ENCODE peak calls at places on chromosome 11, in seven cellular contexts. B is sciatic nerve; M is NK-92 treated with Interleukin-12 subunit alpha and Interleukin-12 subunit beta, amount 100 ng/mL, for 24 hours; K is ELF-1; Z is HT1080; C is activated effector memory CD4-positive, alpha-beta T cell treated with anti-CD3 and anti-CD28 coated beads, Interleukin-2, amount 50 U/mL, for 16 hours; A is GM03348. L is an unnamed sample.

GRCh38 chr11:13368041-13368446 is 90.5 kb downstream of the BMAL1 start:
- DNase-seq in B (no peak), M (no peak), K (no peak), Z (no peak), A (peak; percentile 24), C (no peak), L (no peak)

GRCh38 chr11:130606781-130607511 is 158.5 kb downstream of the ADAMTS15 start:
- DNase-seq in Z (peak; percentile 41), B (no peak), M (no peak), A (peak; percentile 30), C (no peak), K (peak; percentile 19), L (no peak)

GRCh38 chr11:115561116-115561515 is 56.9 kb upstream of the CADM1 start:
- DNase-seq in A (no peak), C (no peak), Z (no peak), K (no peak), B (no peak), M (no peak), L (no peak)

GRCh38 chr11:38672445-38672844 is 2074.4 kb upstream of the RAG2 start:
- DNase-seq in M (no peak), B (no peak), A (no peak), C (no peak), K (no peak), Z (no peak), L (no peak)

GRCh38 chr11:5550440-5551095 is 2.2 kb upstream of the OR52H1 start:
- DNase-seq in M (no peak), A (peak; percentile 54), B (no peak), Z (peak; percentile 97), C (no peak), K (no peak), L (no peak)

GRCh38 chr11:74248469-74248868 is 63.0 kb downstream of the P4HA3 start:
- DNase-seq in K (no peak), Z (no peak), B (no peak), A (no peak), C (no peak), M (no peak), L (no peak)

GRCh38 chr11:76083563-76084451 is 122.5 kb downstream of the WNT11 start:
- DNase-seq in Z (no peak), C (no peak), K (no peak), M (no peak), B (no peak), A (no peak), L (peak; percentile 45)

GRCh38 chr11:119664063-119664572 is 64.9 kb downstream of the NECTIN1 start:
- DNase-seq in B (no peak), Z (no peak), A (no peak), M (no peak), C (no peak), K (no peak), L (no peak)

GRCh38 chr11:31828217-31828616 is 17.1 kb upstream of the PAX6 start:
- DNase-seq in A (no peak), M (no peak), K (no peak), C (no peak), Z (no peak), B (no peak), L (no peak)

GRCh38 chr11:130295657-130296056 is 19.1 kb downstream of the ZBTB44 start:
- DNase-seq in C (no peak), A (no peak), K (peak; percentile 18), M (no peak), B (no peak), Z (no peak), L (peak; percentile 92)

GRCh38 chr11:113553235-113553634 is 78.0 kb upstream of the DRD2 start:
- DNase-seq in A (peak; percentile 91), B (peak; percentile 68), M (no peak), C (no peak), Z (peak; percentile 98), K (peak; percentile 80), L (peak; percentile 94)

GRCh38 chr11:78898376-78898775 is 323.7 kb upstream of the NARS2 start:
- DNase-seq in C (no peak), Z (no peak), A (no peak), M (no peak), B (no peak), K (no peak), L (no peak)

GRCh38 chr11:534592-535518 is 521 bp downstream of the HRAS start:
- DNase-seq in M (no peak), C (peak; percentile 76), B (peak; percentile 63), A (peak; percentile 50), Z (no peak), K (peak; percentile 55), L (peak; percentile 41)

GRCh38 chr11:2178906-2179494 is 7.4 kb upstream of the TH start:
- DNase-seq in C (no peak), K (peak; percentile 70), Z (peak; percentile 82), M (no peak), B (no peak), A (peak; percentile 53), L (peak; percentile 37)

GRCh38 chr11:8777907-8778767 is 95.5 kb downstream of the RPL27A start:
- DNase-seq in K (no peak), B (no peak), M (no peak), C (no peak), A (peak; percentile 41), Z (no peak), L (no peak)

GRCh38 chr11:272931-273198 is 5.3 kb upstream of the NLRP6 start:
- DNase-seq in K (no peak), A (no peak), M (no peak), Z (no peak), B (peak; percentile 7), C (no peak), L (no peak)

GRCh38 chr11:45543808-45544422 is 121.5 kb downstream of the CHST1 start:
- DNase-seq in A (peak; percentile 24), K (peak; percentile 43), C (no peak), M (no peak), B (no peak), Z (no peak), L (peak; percentile 67)

GRCh38 chr11:118639899-118640298 is 32.5 kb downstream of the PHLDB1 start:
- DNase-seq in B (no peak), Z (no peak), C (no peak), M (no peak), A (no peak), K (no peak), L (no peak)

GRCh38 chr11:123536690-123537437 is 106.8 kb downstream of the GRAMD1B start:
- DNase-seq in Z (peak; percentile 44), K (no peak), C (no peak), A (no peak), M (no peak), B (no peak), L (peak; percentile 23)

GRCh38 chr11:47143322-47143721 is 33.4 kb downstream of the ARFGAP2 start:
- DNase-seq in M (no peak), A (peak; percentile 83), Z (peak; percentile 59), K (peak; percentile 92), C (peak; percentile 24), B (no peak), L (peak; percentile 85)

GRCh38 chr11:120068114-120068573 is 69.8 kb downstream of the TRIM29 start:
- DNase-seq in B (no peak), C (no peak), K (no peak), Z (peak; percentile 78), A (no peak), M (no peak), L (no peak)

GRCh38 chr11:36122715-36123114 is 166.5 kb downstream of the COMMD9 start:
- DNase-seq in M (no peak), B (no peak), K (no peak), Z (no peak), A (no peak), C (no peak), L (no peak)

GRCh38 chr11:16772141-16772512 is 33.7 kb downstream of the C11orf58 start:
- DNase-seq in B (no peak), M (no peak), C (no peak), A (no peak), K (no peak), Z (no peak), L (no peak)

GRCh38 chr11:126332221-126332711 is 23.2 kb upstream of the ST3GAL4 start:
- DNase-seq in Z (peak; percentile 92), C (peak; percentile 25), B (peak; percentile 80), M (no peak), K (no peak), A (peak; percentile 92), L (no peak)

GRCh38 chr11:64078294-64078693 is 42.6 kb downstream of the FLRT1 start:
- DNase-seq in M (no peak), Z (no peak), K (no peak), B (no peak), C (no peak), A (no peak), L (no peak)

GRCh38 chr11:11813288-11813962 is 28.3 kb upstream of the USP47 start:
- DNase-seq in Z (peak; percentile 80), C (no peak), M (no peak), B (no peak), A (peak; percentile 90), K (peak; percentile 13), L (peak; percentile 5)

GRCh38 chr11:120336641-120337132 is 474 bp downstream of the ARHGEF12 start:
- DNase-seq in C (peak; percentile 76), B (peak; percentile 76), K (peak; percentile 48), A (peak; percentile 79), Z (peak; percentile 48), M (peak; percentile 9), L (peak; percentile 67)

GRCh38 chr11:83467841-83468240 is 181.7 kb upstream of the CCDC90B start:
- DNase-seq in A (no peak), B (no peak), C (no peak), Z (no peak), M (no peak), K (no peak), L (no peak)

GRCh38 chr11:95659088-95659487 is 130.5 kb downstream of the FAM76B start:
- DNase-seq in K (no peak), M (no peak), B (no peak), Z (peak; percentile 58), A (no peak), C (no peak), L (no peak)

GRCh38 chr11:69403556-69404215 is 77.8 kb upstream of the LINC01488 start:
- DNase-seq in Z (peak; percentile 36), A (peak; percentile 49), B (peak; percentile 23), M (no peak), C (no peak), K (no peak), L (no peak)

GRCh38 chr11:131064373-131064991 is 148.2 kb upstream of the SNX19 start:
- DNase-seq in K (peak; percentile 95), Z (peak; percentile 72), A (peak; percentile 89), B (peak; percentile 69), C (no peak), M (peak; percentile 5), L (peak; percentile 90)

GRCh38 chr11:76835928-76836612 is 24.6 kb upstream of the ACER3 start:
- DNase-seq in C (no peak), K (no peak), A (peak; percentile 70), Z (peak; percentile 33), M (no peak), B (no peak), L (no peak)

GRCh38 chr11:4040461-4040860 is 54.1 kb upstream of the RRM1 start:
- DNase-seq in Z (no peak), K (no peak), A (no peak), M (no peak), B (no peak), C (no peak), L (no peak)

GRCh38 chr11:2519879-2520735 is 75.3 kb downstream of the KCNQ1 start:
- DNase-seq in K (no peak), C (peak; percentile 49), B (peak; percentile 53), M (no peak), A (no peak), Z (no peak), L (no peak)

L was measured in mesendoderm.